ENCODE peak calls at places on chromosomes 12 and 14, in ten cellular contexts. Q is RPMI8226, M is left lobe of liver, T is NCI-H446, B is hypothalamus, N is WTC11, H is choroid plexus epithelial cell, G is T-helper 2 cell, I is AG10803, V is neuronal stem cell. U is an unnamed sample.

GRCh38 chr12:77837876-77838291 is 7.2 kb downstream of the NAV3 start:
- DNase-seq in N (no peak), I (peak), G (no peak), V (no peak), Q (peak), T (peak), M (no peak), B (no peak), H (peak), U (no peak)

GRCh38 chr14:95136631-95137030 is 20.7 kb downstream of the DICER1 start:
- DNase-seq in V (no peak), N (no peak), T (no peak), I (peak), B (no peak), M (no peak), Q (no peak), G (no peak), H (no peak), U (no peak)

GRCh38 chr14:69968151-69968550 is 88.9 kb downstream of the SMOC1 start:
- DNase-seq in T (no peak), I (no peak), N (no peak), H (no peak), Q (no peak), B (no peak), M (no peak), G (no peak), V (no peak), U (no peak)

GRCh38 chr14:21104448-21105060 is 3.7 kb downstream of the TMEM253 start:
- DNase-seq in V (no peak), M (no peak), I (peak), H (peak), N (peak), T (peak), B (peak), G (peak), Q (peak), U (peak)

GRCh38 chr12:112844814-112845565 is 53.4 kb downstream of the RPH3A start:
- DNase-seq in V (no peak), M (no peak), G (no peak), T (no peak), I (no peak), N (no peak), Q (no peak), H (no peak), B (no peak), U (no peak)

GRCh38 chr14:24096545-24097181 is 2.6 kb downstream of the PCK2 start:
- DNase-seq in B (no peak), N (no peak), G (no peak), Q (no peak), H (no peak), M (no peak), T (no peak), V (no peak), I (no peak), U (no peak)

GRCh38 chr12:47190271-47190750 is 110.6 kb upstream of the AMIGO2 start:
- DNase-seq in I (peak), H (peak), T (no peak), V (no peak), B (no peak), M (no peak), G (no peak), N (no peak), Q (no peak), U (peak)

GRCh38 chr14:46574976-46575375 is 76.6 kb downstream of the RPL10L start:
- DNase-seq in T (no peak), V (no peak), Q (no peak), I (no peak), M (no peak), N (no peak), H (no peak), G (no peak), B (no peak), U (no peak)

GRCh38 chr14:64296561-64296960 is 2.4 kb upstream of the ESR2 start:
- DNase-seq in M (no peak), G (no peak), B (peak), N (no peak), H (peak), I (no peak), Q (no peak), T (no peak), V (no peak), U (no peak)

GRCh38 chr12:115204957-115205754 is 521.2 kb upstream of the TBX3 start:
- DNase-seq in M (no peak), V (no peak), Q (no peak), T (no peak), I (peak), N (no peak), B (no peak), G (no peak), H (peak), U (no peak)

GRCh38 chr12:131754184-131754583 is 43.3 kb downstream of the SFSWAP start:
- DNase-seq in I (no peak), Q (no peak), T (no peak), B (no peak), N (no peak), H (no peak), V (no peak), G (no peak), M (no peak), U (no peak)

GRCh38 chr12:7241404-7242005 is 52.0 kb downstream of the PEX5 start:
- DNase-seq in Q (no peak), V (no peak), M (no peak), N (no peak), G (no peak), I (peak), H (peak), T (no peak), B (no peak), U (peak)

GRCh38 chr14:41062826-41063225 is 543.9 kb upstream of the LRFN5 start:
- DNase-seq in T (no peak), N (no peak), M (no peak), H (no peak), V (no peak), G (no peak), I (no peak), B (no peak), Q (no peak), U (no peak)

GRCh38 chr14:96904201-96904600 is 107.0 kb downstream of the VRK1 start:
- DNase-seq in Q (no peak), G (no peak), N (no peak), H (peak), B (no peak), V (no peak), I (no peak), M (no peak), T (no peak), U (no peak)

GRCh38 chr14:61973981-61974380 is 211.8 kb downstream of the SNAPC1 start:
- DNase-seq in V (no peak), Q (no peak), H (peak), M (no peak), G (no peak), I (peak), T (no peak), B (no peak), N (no peak), U (no peak)

GRCh38 chr12:26032719-26033241 is 74.3 kb downstream of the RASSF8 start:
- DNase-seq in V (no peak), H (peak), N (no peak), B (no peak), I (peak), G (no peak), M (no peak), Q (no peak), T (no peak), U (no peak)

GRCh38 chr14:72024043-72024407 is 91.8 kb downstream of the RGS6 start:
- DNase-seq in B (no peak), T (peak), V (peak), M (no peak), N (peak), Q (peak), I (peak), G (peak), H (peak), U (peak)

GRCh38 chr14:55386037-55386798 is 25.4 kb downstream of the ATG14 start:
- DNase-seq in V (no peak), H (no peak), T (no peak), N (no peak), I (no peak), B (no peak), G (no peak), M (no peak), Q (no peak), U (no peak)

GRCh38 chr14:79557309-79557708 is 654.0 kb downstream of the DIO2 start:
- DNase-seq in I (no peak), G (no peak), B (no peak), H (no peak), N (no peak), V (no peak), M (no peak), Q (no peak), T (no peak), U (no peak)

GRCh38 chr12:116691205-116691604 is 46.7 kb downstream of the SPRING1 start:
- DNase-seq in I (no peak), G (no peak), H (no peak), V (no peak), B (no peak), T (no peak), Q (no peak), M (no peak), N (no peak), U (no peak)

GRCh38 chr12:68137278-68137930 is 22.1 kb downstream of the IFNG start:
- DNase-seq in H (no peak), B (no peak), I (no peak), G (no peak), Q (no peak), V (no peak), M (no peak), N (no peak), T (no peak), U (no peak)

GRCh38 chr12:111780615-111781014 is 13.9 kb downstream of the ALDH2 start:
- DNase-seq in N (no peak), H (no peak), V (no peak), I (no peak), G (no peak), Q (no peak), T (no peak), B (no peak), M (no peak), U (no peak)

GRCh38 chr14:92678766-92679165 is 69.7 kb downstream of the LGMN start:
- DNase-seq in T (no peak), B (no peak), N (no peak), V (no peak), H (no peak), I (no peak), M (no peak), G (no peak), Q (no peak), U (no peak)

GRCh38 chr12:22101749-22102243 is 55.8 kb downstream of the CMAS start:
- DNase-seq in N (no peak), B (peak), M (no peak), V (no peak), G (no peak), T (no peak), H (peak), I (peak), Q (peak), U (peak)

GRCh38 chr12:58443981-58444371 is 476.3 kb downstream of the LRIG3 start:
- DNase-seq in N (no peak), H (peak), G (no peak), V (no peak), M (no peak), Q (no peak), I (peak), T (no peak), B (no peak), U (no peak)

GRCh38 chr12:117832459-117833457 is 136.0 kb downstream of the KSR2 start:
- DNase-seq in M (no peak), T (no peak), V (no peak), I (peak), G (no peak), B (no peak), N (no peak), Q (no peak), H (no peak), U (no peak)

GRCh38 chr14:60981626-60982455 is 796 bp downstream of the SLC38A6 start:
- DNase-seq in M (no peak), T (no peak), N (no peak), Q (no peak), G (no peak), I (peak), V (no peak), B (peak), H (peak), U (peak)

GRCh38 chr14:83255015-83255726 is 1721.5 kb upstream of the SEL1L start:
- DNase-seq in H (peak), N (no peak), M (no peak), V (no peak), I (no peak), B (no peak), Q (no peak), T (no peak), G (no peak), U (peak)

GRCh38 chr12:121005346-121005815 is 10.9 kb downstream of the C12orf43 start:
- DNase-seq in N (peak), Q (peak), H (peak), I (peak), V (peak), M (no peak), B (no peak), T (no peak), G (peak), U (peak)

GRCh38 chr14:54713364-54713763 is 146.4 kb downstream of the SAMD4A start:
- DNase-seq in T (no peak), N (no peak), B (no peak), M (no peak), H (no peak), V (no peak), G (no peak), Q (no peak), I (peak), U (no peak)

GRCh38 chr12:54750-55535 is 11.6 kb upstream of the IQSEC3 start:
- DNase-seq in G (no peak), N (peak), Q (no peak), H (no peak), T (no peak), V (no peak), B (no peak), I (no peak), M (no peak), U (no peak)

GRCh38 chr12:113088971-113089756 is 32.6 kb downstream of the DTX1 start:
- DNase-seq in T (no peak), V (no peak), Q (no peak), I (no peak), G (peak), M (no peak), N (no peak), H (no peak), B (no peak), U (no peak)

GRCh38 chr12:100193085-100193484 is 7.5 kb upstream of the ACTR6 start:
- DNase-seq in I (no peak), G (no peak), B (no peak), M (no peak), V (no peak), Q (no peak), T (no peak), N (no peak), H (no peak), U (no peak)

GRCh38 chr14:75513911-75514672 is 8.2 kb upstream of the BATF start:
- DNase-seq in Q (no peak), N (no peak), H (no peak), V (no peak), M (no peak), T (no peak), G (no peak), I (no peak), B (no peak), U (no peak)

U was measured in KBM-7.